ENCODE peak calls at places on chromosome 13, in six cellular contexts. One of them, this sample, is unnamed.

GRCh38 chr13:38350114-38350617 is 515 bp downstream of the UFM1 start:
- DNase-seq in AG04450: no peak
- DNase-seq in vagina: no peak
- DNase-seq in fibroblast of lung: peak; percentile 65
- DNase-seq in heart right ventricle: peak; percentile 46
- DNase-seq in spleen: peak; percentile 89
- DNase-seq in this sample: peak; percentile 19

GRCh38 chr13:93455881-93456280 is 229.3 kb downstream of the GPC6 start:
- DNase-seq in AG04450: no peak
- DNase-seq in vagina: no peak
- DNase-seq in fibroblast of lung: no peak
- DNase-seq in heart right ventricle: no peak
- DNase-seq in spleen: no peak
- DNase-seq in this sample: no peak

GRCh38 chr13:97307882-97308624 is 85.9 kb downstream of the MBNL2 start:
- DNase-seq in AG04450: no peak
- DNase-seq in vagina: no peak
- DNase-seq in fibroblast of lung: peak; percentile 47
- DNase-seq in heart right ventricle: peak; percentile 48
- DNase-seq in spleen: no peak
- DNase-seq in this sample: no peak

GRCh38 chr13:34671136-34671535 is 270.9 kb upstream of the NBEA start:
- DNase-seq in AG04450: no peak
- DNase-seq in vagina: no peak
- DNase-seq in fibroblast of lung: no peak
- DNase-seq in heart right ventricle: no peak
- DNase-seq in spleen: no peak
- DNase-seq in this sample: no peak

GRCh38 chr13:36870050-36870692 is 49.9 kb downstream of the SMAD9 start:
- DNase-seq in AG04450: no peak
- DNase-seq in vagina: no peak
- DNase-seq in fibroblast of lung: no peak
- DNase-seq in heart right ventricle: no peak
- DNase-seq in spleen: no peak
- DNase-seq in this sample: no peak

GRCh38 chr13:80235131-80235530 is 105.8 kb downstream of the SPRY2 start:
- DNase-seq in AG04450: no peak
- DNase-seq in vagina: no peak
- DNase-seq in fibroblast of lung: peak; percentile 46
- DNase-seq in heart right ventricle: no peak
- DNase-seq in spleen: no peak
- DNase-seq in this sample: no peak

GRCh38 chr13:41005709-41006108 is 13.4 kb downstream of the ELF1 start:
- DNase-seq in AG04450: no peak
- DNase-seq in vagina: no peak
- DNase-seq in fibroblast of lung: no peak
- DNase-seq in heart right ventricle: no peak
- DNase-seq in spleen: no peak
- DNase-seq in this sample: no peak

GRCh38 chr13:24115671-24116070 is 44.8 kb upstream of the SPATA13 start:
- DNase-seq in AG04450: no peak
- DNase-seq in vagina: no peak
- DNase-seq in fibroblast of lung: no peak
- DNase-seq in heart right ventricle: no peak
- DNase-seq in spleen: no peak
- DNase-seq in this sample: no peak

GRCh38 chr13:43573361-43573740 is 213.4 kb downstream of the ENOX1 start:
- DNase-seq in AG04450: no peak
- DNase-seq in vagina: no peak
- DNase-seq in fibroblast of lung: no peak
- DNase-seq in heart right ventricle: no peak
- DNase-seq in spleen: no peak
- DNase-seq in this sample: peak; percentile 16

GRCh38 chr13:102726430-102726829 is 31.6 kb upstream of the METTL21C start:
- DNase-seq in AG04450: no peak
- DNase-seq in vagina: no peak
- DNase-seq in fibroblast of lung: no peak
- DNase-seq in heart right ventricle: no peak
- DNase-seq in spleen: no peak
- DNase-seq in this sample: no peak

GRCh38 chr13:98333481-98333880 is 156.4 kb upstream of the RNF113B start:
- DNase-seq in AG04450: no peak
- DNase-seq in vagina: peak; percentile 16
- DNase-seq in fibroblast of lung: no peak
- DNase-seq in heart right ventricle: no peak
- DNase-seq in spleen: no peak
- DNase-seq in this sample: no peak

GRCh38 chr13:41547253-41548000 is 90.1 kb downstream of the RGCC start:
- DNase-seq in AG04450: no peak
- DNase-seq in vagina: no peak
- DNase-seq in fibroblast of lung: no peak
- DNase-seq in heart right ventricle: peak; percentile 64
- DNase-seq in spleen: peak; percentile 72
- DNase-seq in this sample: no peak

GRCh38 chr13:47594833-47595232 is 406.2 kb downstream of the SUCLA2 start:
- DNase-seq in AG04450: no peak
- DNase-seq in vagina: no peak
- DNase-seq in fibroblast of lung: peak; percentile 7
- DNase-seq in heart right ventricle: no peak
- DNase-seq in spleen: no peak
- DNase-seq in this sample: no peak

GRCh38 chr13:35794734-35795389 is 318.4 kb upstream of the MAB21L1 start:
- DNase-seq in AG04450: no peak
- DNase-seq in vagina: no peak
- DNase-seq in fibroblast of lung: peak; percentile 57
- DNase-seq in heart right ventricle: no peak
- DNase-seq in spleen: no peak
- DNase-seq in this sample: no peak

GRCh38 chr13:112455476-112456059 is 79.4 kb downstream of the SPACA7 start:
- DNase-seq in AG04450: no peak
- DNase-seq in vagina: peak; percentile 69
- DNase-seq in fibroblast of lung: no peak
- DNase-seq in heart right ventricle: no peak
- DNase-seq in spleen: no peak
- DNase-seq in this sample: no peak

GRCh38 chr13:24660023-24660806 is 20.0 kb upstream of the ATP12A start:
- DNase-seq in AG04450: no peak
- DNase-seq in vagina: no peak
- DNase-seq in fibroblast of lung: no peak
- DNase-seq in heart right ventricle: no peak
- DNase-seq in spleen: no peak
- DNase-seq in this sample: no peak

GRCh38 chr13:50521750-50522149 is 321.7 kb downstream of the DLEU7 start:
- DNase-seq in AG04450: no peak
- DNase-seq in vagina: no peak
- DNase-seq in fibroblast of lung: peak; percentile 88
- DNase-seq in heart right ventricle: no peak
- DNase-seq in spleen: no peak
- DNase-seq in this sample: no peak

GRCh38 chr13:50133277-50133953 is 118.2 kb downstream of the KCNRG start:
- DNase-seq in AG04450: no peak
- DNase-seq in vagina: no peak
- DNase-seq in fibroblast of lung: no peak
- DNase-seq in heart right ventricle: no peak
- DNase-seq in spleen: no peak
- DNase-seq in this sample: no peak

GRCh38 chr13:80551650-80552497 is 210.9 kb upstream of the SPRY2 start:
- DNase-seq in AG04450: no peak
- DNase-seq in vagina: no peak
- DNase-seq in fibroblast of lung: peak; percentile 60
- DNase-seq in heart right ventricle: no peak
- DNase-seq in spleen: no peak
- DNase-seq in this sample: no peak

GRCh38 chr13:95300625-95301134 is 571 bp downstream of the ABCC4 start:
- DNase-seq in AG04450: peak; percentile 23
- DNase-seq in vagina: no peak
- DNase-seq in fibroblast of lung: peak; percentile 51
- DNase-seq in heart right ventricle: peak; percentile 49
- DNase-seq in spleen: peak; percentile 85
- DNase-seq in this sample: no peak

GRCh38 chr13:27425151-27425917 is 915 bp downstream of the GTF3A start:
- DNase-seq in AG04450: no peak
- DNase-seq in vagina: no peak
- DNase-seq in fibroblast of lung: no peak
- DNase-seq in heart right ventricle: no peak
- DNase-seq in spleen: no peak
- DNase-seq in this sample: no peak

GRCh38 chr13:66748712-66749111 is 481.4 kb downstream of the PCDH9 start:
- DNase-seq in AG04450: no peak
- DNase-seq in vagina: no peak
- DNase-seq in fibroblast of lung: no peak
- DNase-seq in heart right ventricle: no peak
- DNase-seq in spleen: no peak
- DNase-seq in this sample: no peak

GRCh38 chr13:112617754-112618375 is 29.9 kb upstream of the TUBGCP3 start:
- DNase-seq in AG04450: no peak
- DNase-seq in vagina: no peak
- DNase-seq in fibroblast of lung: no peak
- DNase-seq in heart right ventricle: no peak
- DNase-seq in spleen: peak; percentile 57
- DNase-seq in this sample: no peak

GRCh38 chr13:31322702-31323101 is 122.9 kb downstream of the B3GLCT start:
- DNase-seq in AG04450: no peak
- DNase-seq in vagina: no peak
- DNase-seq in fibroblast of lung: no peak
- DNase-seq in heart right ventricle: no peak
- DNase-seq in spleen: no peak
- DNase-seq in this sample: no peak

GRCh38 chr13:64912141-64912540 is 2318.0 kb downstream of the PCDH9 start:
- DNase-seq in AG04450: peak; percentile 23
- DNase-seq in vagina: no peak
- DNase-seq in fibroblast of lung: peak; percentile 42
- DNase-seq in heart right ventricle: no peak
- DNase-seq in spleen: no peak
- DNase-seq in this sample: peak; percentile 14

GRCh38 chr13:113369881-113370280 is 6.0 kb upstream of the GRTP1 start:
- DNase-seq in AG04450: no peak
- DNase-seq in vagina: no peak
- DNase-seq in fibroblast of lung: no peak
- DNase-seq in heart right ventricle: no peak
- DNase-seq in spleen: no peak
- DNase-seq in this sample: no peak

GRCh38 chr13:33610471-33611015 is 207.4 kb upstream of the RFC3 start:
- DNase-seq in AG04450: no peak
- DNase-seq in vagina: no peak
- DNase-seq in fibroblast of lung: no peak
- DNase-seq in heart right ventricle: peak; percentile 81
- DNase-seq in spleen: peak; percentile 83
- DNase-seq in this sample: no peak

GRCh38 chr13:33611016-33611805 is 206.7 kb upstream of the RFC3 start:
- DNase-seq in AG04450: peak; percentile 23
- DNase-seq in vagina: no peak
- DNase-seq in fibroblast of lung: peak; percentile 88
- DNase-seq in heart right ventricle: peak; percentile 70
- DNase-seq in spleen: no peak
- DNase-seq in this sample: peak; percentile 57

GRCh38 chr13:33606692-33607091 is 211.3 kb upstream of the RFC3 start:
- DNase-seq in AG04450: no peak
- DNase-seq in vagina: no peak
- DNase-seq in fibroblast of lung: peak; percentile 20
- DNase-seq in heart right ventricle: no peak
- DNase-seq in spleen: no peak
- DNase-seq in this sample: no peak
- TF ChIP-seq CTCF in AG04450: no peak
- TF ChIP-seq CTCF in vagina: no peak
- TF ChIP-seq CTCF in fibroblast of lung: no peak
- TF ChIP-seq CTCF in heart right ventricle: no peak
- TF ChIP-seq CTCF in spleen: no peak
- TF ChIP-seq CTCF in this sample: no peak

DNA sequence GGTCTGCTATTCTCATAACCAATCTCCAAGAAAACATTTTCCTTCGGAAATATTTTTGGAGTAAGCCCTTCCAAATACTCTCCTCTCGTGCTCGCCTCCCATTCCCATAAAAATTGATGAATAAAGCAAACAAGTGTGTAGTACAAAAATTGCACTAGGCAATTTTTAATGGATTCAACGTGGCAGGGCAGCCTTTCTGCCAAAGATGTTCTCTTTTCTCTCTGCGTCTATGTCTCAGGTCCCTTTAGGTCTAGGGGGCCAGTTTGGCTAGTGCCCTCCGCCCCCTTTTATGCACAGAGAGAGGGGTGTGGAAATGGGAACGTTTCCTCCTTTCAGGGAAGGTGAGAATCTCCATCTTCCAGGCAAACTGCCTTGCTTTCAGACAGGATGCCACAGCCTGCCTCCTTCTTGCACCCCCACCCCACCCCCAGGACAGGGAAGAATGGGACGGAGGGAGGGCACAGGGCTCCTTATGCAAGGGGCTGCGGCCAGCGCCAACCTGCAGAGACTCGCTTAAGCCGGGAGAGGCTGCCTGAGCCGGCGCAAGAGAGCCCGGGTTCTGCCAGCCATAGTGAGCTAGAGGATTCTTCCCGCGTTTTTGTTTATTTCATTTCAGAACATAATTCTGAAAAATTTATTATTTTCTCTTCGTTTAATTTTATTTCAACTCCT is 2.7 kb upstream of the ZIC2 start:
- DNase-seq in AG04450: no peak
- DNase-seq in vagina: no peak
- DNase-seq in fibroblast of lung: no peak
- DNase-seq in heart right ventricle: no peak
- DNase-seq in spleen: no peak
- DNase-seq in this sample: no peak
- H3K4me3 ChIP-seq in AG04450: no peak overlapping the region
- H3K4me3 ChIP-seq in vagina: no peak overlapping the region
- H3K4me3 ChIP-seq in fibroblast of lung: no peak overlapping the region
- H3K4me3 ChIP-seq in heart right ventricle: no peak overlapping the region
- H3K4me3 ChIP-seq in spleen: no peak overlapping the region
- H3K4me3 ChIP-seq in this sample: no peak overlapping the region

GRCh38 chr13:33015275-33015674 is 948 bp upstream of the KL start:
- DNase-seq in AG04450: no peak
- DNase-seq in vagina: no peak
- DNase-seq in fibroblast of lung: no peak
- DNase-seq in heart right ventricle: no peak
- DNase-seq in spleen: no peak
- DNase-seq in this sample: no peak

GRCh38 chr13:33016414-33017409 is at the start of gene KL:
- DNase-seq in AG04450: no peak
- DNase-seq in vagina: no peak
- DNase-seq in fibroblast of lung: no peak
- DNase-seq in heart right ventricle: peak; percentile 49
- DNase-seq in spleen: peak; percentile 87
- DNase-seq in this sample: no peak

GRCh38 chr13:33017410-33017929 is 1.2 kb downstream of the KL start:
- DNase-seq in AG04450: no peak
- DNase-seq in vagina: no peak
- DNase-seq in fibroblast of lung: peak; percentile 16
- DNase-seq in heart right ventricle: peak; percentile 35
- DNase-seq in spleen: no peak
- DNase-seq in this sample: peak; percentile 43

GRCh38 chr13:33015791-33016323 is 366 bp upstream of the KL start:
- DNase-seq in AG04450: no peak
- DNase-seq in vagina: no peak
- DNase-seq in fibroblast of lung: no peak
- DNase-seq in heart right ventricle: peak; percentile 34
- DNase-seq in spleen: peak; percentile 77
- DNase-seq in this sample: no peak

GRCh38 chr13:33018886-33019285 is 2.7 kb downstream of the KL start:
- DNase-seq in AG04450: no peak
- DNase-seq in vagina: no peak
- DNase-seq in fibroblast of lung: no peak
- DNase-seq in heart right ventricle: no peak
- DNase-seq in spleen: no peak
- DNase-seq in this sample: no peak
- H3K27me3 ChIP-seq in AG04450: peaks cover 60% of the 10 kb centered on the region
- H3K27me3 ChIP-seq in vagina: no peaks in the 10 kb centered on the region
- H3K27me3 ChIP-seq in fibroblast of lung: peaks cover 24% of the 10 kb centered on the region
- H3K27me3 ChIP-seq in heart right ventricle: peaks cover 33% of the 10 kb centered on the region
- H3K27me3 ChIP-seq in spleen: peaks cover 32% of the 10 kb centered on the region
- H3K27me3 ChIP-seq in this sample: peaks cover 17% of the 10 kb centered on the region

GRCh38 chr13:26037302-26037701 is 14.5 kb downstream of the SHISA2 start:
- DNase-seq in AG04450: no peak
- DNase-seq in vagina: peak; percentile 40
- DNase-seq in fibroblast of lung: no peak
- DNase-seq in heart right ventricle: no peak
- DNase-seq in spleen: no peak
- DNase-seq in this sample: no peak
- TF ChIP-seq CTCF in AG04450: peak; percentile 41
- TF ChIP-seq CTCF in vagina: no peak
- TF ChIP-seq CTCF in fibroblast of lung: no peak
- TF ChIP-seq CTCF in heart right ventricle: peak; percentile 57
- TF ChIP-seq CTCF in spleen: no peak
- TF ChIP-seq CTCF in this sample: peak; percentile 49

This sample was measured in kidney epithelial cell.